ENCODE peak calls at places on chromosomes 13 and 19, in six cellular contexts. Y, A, N, U, W and X are unnamed samples.

GRCh38 chr13:53941588-53942190 is 913.1 kb downstream of the OLFM4 start:
- DNase-seq in U (no peak), W (no peak), N (no peak), Y (no peak), A (peak), X (no peak)

GRCh38 chr13:30607908-30608307 is 9.8 kb upstream of the USPL1 start:
- DNase-seq in Y (no peak), A (no peak), W (no peak), U (no peak), N (no peak), X (no peak)

GRCh38 chr19:18848860-18849661 is 17.3 kb downstream of the UPF1 start:
- DNase-seq in Y (no peak), N (peak), U (no peak), A (no peak), W (no peak), X (no peak)

GRCh38 chr13:80469841-80470378 is 129.0 kb upstream of the SPRY2 start:
- DNase-seq in Y (peak), W (peak), N (peak), A (no peak), U (no peak), X (peak)

GRCh38 chr13:21060063-21060826 is 1.1 kb downstream of the LATS2 start:
- DNase-seq in A (peak), Y (no peak), W (peak), N (peak), U (no peak), X (peak)

GRCh38 chr19:39052243-39052746 is 19.9 kb upstream of the FBXO27 start:
- DNase-seq in N (peak), A (peak), Y (no peak), W (peak), U (peak), X (no peak)

GRCh38 chr19:48363500-48363809 is 285 bp downstream of the TMEM143 start:
- DNase-seq in N (no peak), A (no peak), U (no peak), Y (no peak), W (no peak), X (no peak)

GRCh38 chr13:110398564-110399507 is 91.8 kb downstream of the COL4A2 start:
- DNase-seq in Y (no peak), N (peak), U (no peak), A (no peak), W (no peak), X (no peak)

GRCh38 chr19:4103073-4103418 is 20.9 kb downstream of the MAP2K2 start:
- DNase-seq in Y (no peak), A (no peak), W (peak), U (no peak), N (no peak), X (no peak)

GRCh38 chr19:14167594-14168138 is 31.3 kb upstream of the ASF1B start:
- DNase-seq in N (no peak), A (no peak), U (no peak), Y (no peak), W (no peak), X (no peak)

GRCh38 chr13:114002771-114003321 is 29.0 kb upstream of the C13orf46 start:
- DNase-seq in A (no peak), W (no peak), U (no peak), Y (no peak), N (no peak), X (peak)

GRCh38 chr13:99484405-99484981 is 16.8 kb upstream of the TM9SF2 start:
- DNase-seq in A (no peak), N (peak), W (no peak), U (no peak), Y (peak), X (no peak)

GRCh38 chr19:44803442-44804428 is 5.2 kb upstream of the BCAM start:
- DNase-seq in W (no peak), Y (no peak), A (no peak), N (no peak), U (no peak), X (no peak)

GRCh38 chr19:21593008-21593427 is 87.6 kb downstream of the ZNF429 start:
- DNase-seq in A (no peak), W (no peak), Y (no peak), U (no peak), N (no peak), X (no peak)

GRCh38 chr19:18440936-18441803 is 3.2 kb upstream of the ISYNA1 start:
- DNase-seq in Y (no peak), U (no peak), N (no peak), W (no peak), A (no peak), X (no peak)

GRCh38 chr19:39928357-39928725 is 6.1 kb downstream of the FCGBP start:
- DNase-seq in N (no peak), Y (no peak), W (no peak), A (no peak), U (no peak), X (no peak)

GRCh38 chr13:109904218-109904617 is 117.8 kb upstream of the IRS2 start:
- DNase-seq in Y (no peak), U (peak), W (no peak), A (no peak), N (no peak), X (no peak)

GRCh38 chr19:374183-374885 is 29.7 kb upstream of the MIER2 start:
- DNase-seq in N (no peak), U (no peak), Y (no peak), A (no peak), W (peak), X (no peak)

GRCh38 chr19:40607898-40608621 is 6.9 kb downstream of the LTBP4 start:
- DNase-seq in A (peak), N (no peak), W (no peak), Y (no peak), U (no peak), X (no peak)

GRCh38 chr19:38319421-38320258 is at the start of gene KCNK6:
- DNase-seq in Y (no peak), A (peak), N (peak), U (peak), W (no peak), X (no peak)

GRCh38 chr13:50915562-50915961 is 6.0 kb downstream of the RNASEH2B start:
- DNase-seq in Y (no peak), A (no peak), W (no peak), N (no peak), U (no peak), X (no peak)

GRCh38 chr13:113765241-113765910 is 6.3 kb downstream of the TMEM255B start:
- DNase-seq in A (no peak), N (no peak), W (no peak), Y (no peak), U (no peak), X (no peak)

GRCh38 chr19:38693380-38694223 is 46.2 kb downstream of the ACTN4 start:
- DNase-seq in Y (no peak), A (peak), W (peak), N (peak), U (peak), X (no peak)

GRCh38 chr13:73891805-73892204 is 242.4 kb downstream of the KLF12 start:
- DNase-seq in Y (no peak), U (no peak), A (no peak), W (no peak), N (no peak), X (no peak)

GRCh38 chr13:32650705-32651311 is 64.6 kb downstream of the PDS5B start:
- DNase-seq in A (peak), Y (no peak), W (peak), U (peak), N (peak), X (no peak)

GRCh38 chr13:77300176-77301141 is 26.4 kb downstream of the MYCBP2 start:
- DNase-seq in N (peak), Y (peak), U (no peak), A (no peak), W (peak), X (no peak)

GRCh38 chr19:11125994-11126685 is 29.4 kb downstream of the SPC24 start:
- DNase-seq in N (peak), Y (no peak), W (peak), A (peak), U (peak), X (peak)

GRCh38 chr19:2922987-2923386 is 21.8 kb downstream of the ZNF77 start:
- DNase-seq in Y (no peak), N (no peak), A (peak), U (peak), W (peak), X (no peak)

GRCh38 chr13:51125495-51126226 is 14.6 kb upstream of the C13orf42 start:
- DNase-seq in A (peak), U (peak), N (peak), Y (peak), W (peak), X (no peak)

GRCh38 chr19:18775586-18776287 is 15.4 kb downstream of the COMP start:
- DNase-seq in N (peak), U (no peak), A (no peak), W (peak), Y (no peak), X (no peak)

GRCh38 chr19:47240996-47241918 is 10.3 kb upstream of the BBC3 start:
- DNase-seq in U (peak), N (peak), Y (no peak), W (peak), A (peak), X (no peak)

GRCh38 chr19:31270897-31271568 is 78.2 kb downstream of the TSHZ3 start:
- DNase-seq in A (no peak), Y (no peak), N (peak), W (no peak), U (no peak), X (no peak)

GRCh38 chr19:10961763-10962536 is 1.1 kb downstream of the SMARCA4 start:
- DNase-seq in U (no peak), N (no peak), Y (no peak), A (no peak), W (peak), X (no peak)

GRCh38 chr13:29496241-29496712 is 99.2 kb downstream of the SLC7A1 start:
- DNase-seq in A (no peak), N (peak), W (peak), U (no peak), Y (no peak), X (no peak)

GRCh38 chr19:16259385-16260159 is 61.9 kb downstream of the AP1M1 start:
- DNase-seq in A (no peak), Y (no peak), W (no peak), U (no peak), N (no peak), X (no peak)

GRCh38 chr19:39405930-39406655 is 554 bp upstream of the ZFP36 start:
- DNase-seq in A (no peak), N (no peak), Y (no peak), W (no peak), U (peak), X (no peak)